ENCODE peak calls at places on chromosomes 7 and 10, in ten cellular contexts. H is activated T-helper 9 cell treated with anti-CD3 and anti-CD28 coated beads, Interleukin-2, amount 50 U/mL, for 16 hours; B is EH; G is ureter; D is globus pallidus; A is cardiac fibroblast; P is iPS DF 6.9; V is stimulated activated CD4-positive, alpha-beta T cell treated with anti-CD3 and anti-CD28 coated beads, Interleukin-2, amount 100 ng/mL, for 24 hours; E is NCI-H1092 treated with DMSO at 0.1 percent for 48 hours; T is BJ. Q is an unnamed sample.

GRCh38 chr7:35697414-35698175 is 2.7 kb upstream of the HERPUD2 start:
- DNase-seq in E (no peak), D (no peak), H (no peak), G (no peak), B (peak; percentile 72), P (no peak), A (peak; percentile 81), V (no peak), T (peak; percentile 23), Q (peak; percentile 74)

GRCh38 chr7:69388462-69389137 is 209.7 kb upstream of the AUTS2 start:
- DNase-seq in H (no peak), A (no peak), G (no peak), V (no peak), T (no peak), E (no peak), P (no peak), B (peak; percentile 3), D (no peak), Q (no peak)

GRCh38 chr7:54888067-54888735 is 129.2 kb upstream of the SEC61G start:
- DNase-seq in E (peak; percentile 85), B (peak; percentile 15), D (peak; percentile 65), T (no peak), V (no peak), H (no peak), A (no peak), P (no peak), G (no peak), Q (no peak)

GRCh38 chr10:122279725-122280141 is 8.6 kb downstream of the BTBD16 start:
- DNase-seq in P (peak; percentile 47), B (peak; percentile 47), T (no peak), D (peak; percentile 71), A (peak; percentile 60), G (peak; percentile 66), H (no peak), E (no peak), V (peak; percentile 27), Q (peak; percentile 85)

GRCh38 chr7:138459300-138460175 is 521 bp upstream of the TRIM24 start:
- DNase-seq in E (peak; percentile 100), V (peak; percentile 97), B (peak; percentile 97), P (peak; percentile 97), T (peak; percentile 88), G (peak; percentile 98), H (peak; percentile 98), D (peak; percentile 99), A (peak; percentile 98), Q (peak; percentile 99)

GRCh38 chr10:62961951-62962523 is 145.9 kb upstream of the EGR2 start:
- DNase-seq in V (no peak), B (no peak), A (peak; percentile 36), D (no peak), E (no peak), P (no peak), G (no peak), T (no peak), H (no peak), Q (peak; percentile 8)

GRCh38 chr10:123149568-123150228 is 1.8 kb downstream of the HMX2 start:
- DNase-seq in P (no peak), V (peak; percentile 61), B (peak; percentile 36), E (no peak), T (no peak), A (no peak), H (no peak), D (no peak), G (no peak), Q (peak; percentile 37)

GRCh38 chr7:140883378-140883777 is 41.4 kb downstream of the BRAF start:
- DNase-seq in V (no peak), D (no peak), T (no peak), E (no peak), H (no peak), G (no peak), B (no peak), P (no peak), A (no peak), Q (no peak)

GRCh38 chr10:96374985-96375830 is 16.4 kb upstream of the OPALIN start:
- DNase-seq in E (peak; percentile 67), G (peak; percentile 90), A (peak; percentile 87), B (peak; percentile 87), T (no peak), H (peak; percentile 42), D (peak; percentile 90), P (peak; percentile 76), V (peak; percentile 83), Q (peak; percentile 92)

GRCh38 chr10:43708256-43708655 is 59.6 kb upstream of the ZNF32 start:
- DNase-seq in H (no peak), D (no peak), G (no peak), E (no peak), V (no peak), T (no peak), B (peak; percentile 20), A (no peak), P (no peak), Q (no peak)